ENCODE peak calls at places on chromosomes 6 and 20, in five cellular contexts. R is RCC 7860, U is Kasumi-1, Z is brain microvascular endothelial cell, V is fibroblast of pulmonary artery. O is an unnamed sample.

GRCh38 chr6:100435299-100435698 is 29.4 kb downstream of the SIM1 start:
- DNase-seq in R (peak), U (no peak), Z (no peak), V (no peak), O (no peak)

GRCh38 chr20:58913079-58913478 is 60.6 kb downstream of the GNAS start:
- DNase-seq in R (no peak), U (no peak), Z (no peak), V (no peak), O (no peak)

GRCh38 chr6:5617179-5617578 is 355.9 kb downstream of the FARS2 start:
- DNase-seq in R (no peak), U (no peak), Z (no peak), V (no peak), O (no peak)

GRCh38 chr6:105601541-105602174 is 198.8 kb upstream of the PREP start:
- DNase-seq in R (peak), U (no peak), Z (peak), V (peak), O (no peak)

GRCh38 chr20:63977392-63978276 is 1.8 kb downstream of the SAMD10 start:
- DNase-seq in R (peak), U (peak), Z (peak), V (peak), O (no peak)

GRCh38 chr6:126797981-126798380 is 320.5 kb upstream of the RSPO3 start:
- DNase-seq in R (no peak), U (no peak), Z (no peak), V (peak), O (peak)

GRCh38 chr6:108492131-108492766 is 68.5 kb upstream of the FOXO3 start:
- DNase-seq in R (peak), U (peak), Z (peak), V (peak), O (peak)

GRCh38 chr6:5215181-5215580 is 45.6 kb downstream of the LYRM4 start:
- DNase-seq in R (no peak), U (no peak), Z (no peak), V (peak), O (no peak)

GRCh38 chr6:152176219-152176745 is 368.8 kb downstream of the ESR1 start:
- DNase-seq in R (no peak), U (no peak), Z (no peak), V (peak), O (no peak)

GRCh38 chr6:22558288-22558882 is 11.0 kb upstream of the HDGFL1 start:
- DNase-seq in R (no peak), U (no peak), Z (no peak), V (no peak), O (no peak)

GRCh38 chr6:11714798-11715285 is 63.8 kb downstream of the ADTRP start:
- DNase-seq in R (no peak), U (no peak), Z (no peak), V (no peak), O (no peak)

GRCh38 chr6:146543940-146544661 is 468 bp downstream of the RAB32 start:
- DNase-seq in R (peak), U (peak), Z (peak), V (peak), O (peak)

GRCh38 chr20:32560989-32561830 is 23.9 kb downstream of the NOL4L start:
- DNase-seq in R (no peak), U (no peak), Z (no peak), V (no peak), O (no peak)

GRCh38 chr6:138572200-138572875 is 73.0 kb upstream of the NHSL1 start:
- DNase-seq in R (no peak), U (no peak), Z (peak), V (peak), O (peak)

GRCh38 chr6:141152951-141153350 is 979.8 kb upstream of the GJE1 start:
- DNase-seq in R (no peak), U (no peak), Z (no peak), V (peak), O (no peak)